ENCODE peak calls at places on chromosomes 7 and 10, in eight cellular contexts. One of them, this sample, is unnamed.

GRCh38 chr10:102266670-102267069 is 21.3 kb downstream of the GBF1 start:
- DNase-seq in GM23248: no peak
- DNase-seq in fibroblast of lung: no peak
- DNase-seq in neural progenitor cell: no peak
- DNase-seq in H1: no peak
- DNase-seq in GM23338: no peak
- DNase-seq in astrocyte: no peak
- DNase-seq in SK-N-SH: no peak
- DNase-seq in this sample: no peak

GRCh38 chr7:31882187-31882586 is 188.0 kb downstream of the PDE1C start:
- DNase-seq in H1: peak
- DNase-seq in neural progenitor cell: peak
- DNase-seq in fibroblast of lung: peak
- DNase-seq in GM23338: peak
- DNase-seq in SK-N-SH: no peak
- DNase-seq in GM23248: peak
- DNase-seq in astrocyte: no peak
- DNase-seq in this sample: peak

GRCh38 chr10:70272925-70273316 is 10.9 kb downstream of the NPFFR1 start:
- DNase-seq in GM23338: no peak
- DNase-seq in SK-N-SH: peak
- DNase-seq in astrocyte: no peak
- DNase-seq in GM23248: peak
- DNase-seq in neural progenitor cell: no peak
- DNase-seq in fibroblast of lung: no peak
- DNase-seq in H1: no peak
- DNase-seq in this sample: no peak

GRCh38 chr10:52951819-52952218 is 179.2 kb upstream of the MBL2 start:
- DNase-seq in fibroblast of lung: peak
- DNase-seq in astrocyte: no peak
- DNase-seq in neural progenitor cell: peak
- DNase-seq in GM23248: peak
- DNase-seq in SK-N-SH: no peak
- DNase-seq in GM23338: peak
- DNase-seq in H1: peak
- DNase-seq in this sample: peak

GRCh38 chr10:14486777-14487510 is 156.2 kb upstream of the FRMD4A start:
- DNase-seq in neural progenitor cell: peak
- DNase-seq in GM23338: peak
- DNase-seq in SK-N-SH: no peak
- DNase-seq in H1: no peak
- DNase-seq in astrocyte: peak
- DNase-seq in GM23248: no peak
- DNase-seq in fibroblast of lung: peak
- DNase-seq in this sample: no peak

GRCh38 chr7:24504040-24504439 is 69.2 kb upstream of the PALS2 start:
- DNase-seq in SK-N-SH: no peak
- DNase-seq in fibroblast of lung: no peak
- DNase-seq in GM23338: no peak
- DNase-seq in GM23248: no peak
- DNase-seq in neural progenitor cell: no peak
- DNase-seq in astrocyte: no peak
- DNase-seq in H1: no peak
- DNase-seq in this sample: no peak

GRCh38 chr10:538895-539294 is 150.6 kb downstream of the DIP2C start:
- DNase-seq in neural progenitor cell: no peak
- DNase-seq in H1: no peak
- DNase-seq in astrocyte: peak
- DNase-seq in fibroblast of lung: peak
- DNase-seq in GM23248: peak
- DNase-seq in GM23338: no peak
- DNase-seq in SK-N-SH: no peak
- DNase-seq in this sample: no peak

GRCh38 chr7:71754828-71755227 is 622.9 kb downstream of the GALNT17 start:
- DNase-seq in GM23248: no peak
- DNase-seq in H1: no peak
- DNase-seq in fibroblast of lung: no peak
- DNase-seq in GM23338: no peak
- DNase-seq in astrocyte: no peak
- DNase-seq in neural progenitor cell: no peak
- DNase-seq in SK-N-SH: no peak
- DNase-seq in this sample: no peak

GRCh38 chr10:120460776-120461175 is 3.7 kb downstream of the PLPP4 start:
- DNase-seq in GM23338: no peak
- DNase-seq in astrocyte: peak
- DNase-seq in GM23248: peak
- DNase-seq in neural progenitor cell: no peak
- DNase-seq in H1: no peak
- DNase-seq in SK-N-SH: no peak
- DNase-seq in fibroblast of lung: peak
- DNase-seq in this sample: no peak

GRCh38 chr7:126790763-126791162 is 462.0 kb downstream of the GRM8 start:
- DNase-seq in astrocyte: no peak
- DNase-seq in GM23248: no peak
- DNase-seq in GM23338: peak
- DNase-seq in neural progenitor cell: no peak
- DNase-seq in fibroblast of lung: no peak
- DNase-seq in H1: no peak
- DNase-seq in SK-N-SH: no peak
- DNase-seq in this sample: no peak

GRCh38 chr7:82975811-82976468 is 186.7 kb downstream of the PCLO start:
- DNase-seq in neural progenitor cell: no peak
- DNase-seq in H1: no peak
- DNase-seq in GM23338: peak
- DNase-seq in astrocyte: no peak
- DNase-seq in SK-N-SH: no peak
- DNase-seq in GM23248: no peak
- DNase-seq in fibroblast of lung: no peak
- DNase-seq in this sample: no peak

GRCh38 chr7:151408839-151409554 is 841 bp downstream of the WDR86 start:
- DNase-seq in astrocyte: no peak
- DNase-seq in SK-N-SH: peak
- DNase-seq in GM23338: peak
- DNase-seq in neural progenitor cell: peak
- DNase-seq in H1: no peak
- DNase-seq in GM23248: no peak
- DNase-seq in fibroblast of lung: peak
- DNase-seq in this sample: peak
- H2AFZ ChIP-seq in astrocyte: no peak
- H2AFZ ChIP-seq in SK-N-SH: no peak
- H2AFZ ChIP-seq in GM23338: peak
- H2AFZ ChIP-seq in neural progenitor cell: peak
- H2AFZ ChIP-seq in H1: peak
- H2AFZ ChIP-seq in GM23248: no peak
- H2AFZ ChIP-seq in fibroblast of lung: no peak
- H2AFZ ChIP-seq in this sample: no peak

GRCh38 chr10:4051011-4051407 is 266.0 kb upstream of the KLF6 start:
- DNase-seq in neural progenitor cell: no peak
- DNase-seq in fibroblast of lung: no peak
- DNase-seq in GM23338: no peak
- DNase-seq in H1: no peak
- DNase-seq in SK-N-SH: no peak
- DNase-seq in astrocyte: no peak
- DNase-seq in GM23248: peak
- DNase-seq in this sample: no peak
- H2AFZ ChIP-seq in neural progenitor cell: no peak
- H2AFZ ChIP-seq in fibroblast of lung: peak
- H2AFZ ChIP-seq in GM23338: peak
- H2AFZ ChIP-seq in H1: no peak
- H2AFZ ChIP-seq in SK-N-SH: peak
- H2AFZ ChIP-seq in astrocyte: peak
- H2AFZ ChIP-seq in GM23248: peak
- H2AFZ ChIP-seq in this sample: no peak

DNA sequence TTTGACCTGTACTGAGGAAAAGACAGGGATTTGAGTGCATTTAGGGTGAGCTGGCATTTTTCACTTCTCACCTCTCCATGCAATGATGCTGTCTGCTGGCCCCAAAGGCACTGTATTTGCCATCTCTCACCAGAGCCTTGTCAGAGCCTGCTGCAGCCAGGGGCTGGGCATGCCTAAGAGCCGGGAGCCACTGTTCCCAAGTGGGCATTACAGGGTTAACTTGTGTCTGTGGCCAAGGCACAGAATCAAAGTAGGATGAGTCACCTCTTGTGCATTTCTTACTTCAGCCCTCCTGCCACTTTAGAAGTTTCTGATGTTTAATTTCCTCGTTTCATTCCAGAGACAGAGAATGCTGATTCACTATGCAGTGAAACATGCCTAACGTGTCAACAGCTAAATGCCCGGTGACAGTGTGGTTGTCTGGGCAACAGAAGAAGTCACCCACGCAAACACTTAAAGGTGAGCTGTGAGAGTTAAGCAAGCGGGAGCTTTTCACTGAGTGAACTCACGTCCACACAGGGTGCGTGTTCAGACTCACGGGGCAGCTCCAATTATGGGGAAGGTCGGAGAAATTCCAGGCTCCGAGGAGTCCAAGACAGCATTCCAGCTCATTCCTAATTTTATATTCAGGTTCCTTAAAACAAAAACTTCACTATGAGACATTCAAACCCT is 57.1 kb upstream of the IGFBP3 start:
- DNase-seq in GM23248: peak
- DNase-seq in GM23338: peak
- DNase-seq in astrocyte: peak
- DNase-seq in fibroblast of lung: peak
- DNase-seq in H1: peak
- DNase-seq in neural progenitor cell: peak
- DNase-seq in SK-N-SH: no peak
- DNase-seq in this sample: peak
- H2AFZ ChIP-seq in GM23248: peak
- H2AFZ ChIP-seq in GM23338: peak
- H2AFZ ChIP-seq in astrocyte: peak
- H2AFZ ChIP-seq in fibroblast of lung: peak
- H2AFZ ChIP-seq in H1: peak
- H2AFZ ChIP-seq in neural progenitor cell: no peak
- H2AFZ ChIP-seq in SK-N-SH: peak
- H2AFZ ChIP-seq in this sample: no peak

GRCh38 chr7:25846722-25847121 is 305.3 kb upstream of the NFE2L3 start:
- DNase-seq in neural progenitor cell: no peak
- DNase-seq in astrocyte: peak
- DNase-seq in SK-N-SH: peak
- DNase-seq in H1: no peak
- DNase-seq in GM23338: no peak
- DNase-seq in fibroblast of lung: peak
- DNase-seq in GM23248: peak
- DNase-seq in this sample: no peak
- H2AFZ ChIP-seq in neural progenitor cell: no peak
- H2AFZ ChIP-seq in astrocyte: no peak
- H2AFZ ChIP-seq in SK-N-SH: no peak
- H2AFZ ChIP-seq in H1: no peak
- H2AFZ ChIP-seq in GM23338: no peak
- H2AFZ ChIP-seq in fibroblast of lung: no peak
- H2AFZ ChIP-seq in GM23248: no peak
- H2AFZ ChIP-seq in this sample: no peak

GRCh38 chr10:2660300-2660699 is 407.0 kb upstream of the PFKP start:
- DNase-seq in astrocyte: no peak
- DNase-seq in SK-N-SH: no peak
- DNase-seq in GM23338: peak
- DNase-seq in H1: no peak
- DNase-seq in fibroblast of lung: no peak
- DNase-seq in neural progenitor cell: no peak
- DNase-seq in GM23248: no peak
- DNase-seq in this sample: no peak

GRCh38 chr10:2665772-2666171 is 401.6 kb upstream of the PFKP start:
- DNase-seq in fibroblast of lung: no peak
- DNase-seq in astrocyte: no peak
- DNase-seq in GM23248: no peak
- DNase-seq in GM23338: no peak
- DNase-seq in H1: no peak
- DNase-seq in SK-N-SH: no peak
- DNase-seq in neural progenitor cell: no peak
- DNase-seq in this sample: no peak
- H2AFZ ChIP-seq in fibroblast of lung: no peak
- H2AFZ ChIP-seq in astrocyte: no peak
- H2AFZ ChIP-seq in GM23248: no peak
- H2AFZ ChIP-seq in GM23338: no peak
- H2AFZ ChIP-seq in H1: no peak
- H2AFZ ChIP-seq in SK-N-SH: no peak
- H2AFZ ChIP-seq in neural progenitor cell: no peak
- H2AFZ ChIP-seq in this sample: no peak

GRCh38 chr10:45239642-45240041 is 75.8 kb downstream of the OR13A1 start:
- DNase-seq in GM23338: no peak
- DNase-seq in astrocyte: peak
- DNase-seq in fibroblast of lung: peak
- DNase-seq in neural progenitor cell: no peak
- DNase-seq in SK-N-SH: no peak
- DNase-seq in GM23248: peak
- DNase-seq in H1: no peak
- DNase-seq in this sample: no peak
- H2AFZ ChIP-seq in GM23338: peak
- H2AFZ ChIP-seq in astrocyte: peak
- H2AFZ ChIP-seq in fibroblast of lung: no peak
- H2AFZ ChIP-seq in neural progenitor cell: no peak
- H2AFZ ChIP-seq in SK-N-SH: peak
- H2AFZ ChIP-seq in GM23248: peak
- H2AFZ ChIP-seq in H1: peak
- H2AFZ ChIP-seq in this sample: no peak

GRCh38 chr7:139634087-139634486 is 110.6 kb downstream of the CLEC2L start:
- DNase-seq in GM23338: no peak
- DNase-seq in fibroblast of lung: no peak
- DNase-seq in H1: no peak
- DNase-seq in GM23248: no peak
- DNase-seq in SK-N-SH: no peak
- DNase-seq in neural progenitor cell: no peak
- DNase-seq in astrocyte: no peak
- DNase-seq in this sample: no peak

GRCh38 chr7:139626817-139627216 is 103.3 kb downstream of the CLEC2L start:
- DNase-seq in GM23248: no peak
- DNase-seq in GM23338: no peak
- DNase-seq in H1: no peak
- DNase-seq in fibroblast of lung: no peak
- DNase-seq in SK-N-SH: no peak
- DNase-seq in neural progenitor cell: no peak
- DNase-seq in astrocyte: no peak
- DNase-seq in this sample: no peak

GRCh38 chr7:139629392-139630082 is 106.1 kb downstream of the CLEC2L start:
- DNase-seq in fibroblast of lung: no peak
- DNase-seq in neural progenitor cell: no peak
- DNase-seq in SK-N-SH: no peak
- DNase-seq in GM23338: no peak
- DNase-seq in astrocyte: no peak
- DNase-seq in H1: no peak
- DNase-seq in GM23248: peak
- DNase-seq in this sample: no peak

GRCh38 chr7:139631520-139632031 is 108.1 kb downstream of the CLEC2L start:
- DNase-seq in astrocyte: no peak
- DNase-seq in neural progenitor cell: no peak
- DNase-seq in H1: no peak
- DNase-seq in GM23338: no peak
- DNase-seq in fibroblast of lung: no peak
- DNase-seq in GM23248: no peak
- DNase-seq in SK-N-SH: no peak
- DNase-seq in this sample: no peak

GRCh38 chr7:139630643-139631519 is 107.4 kb downstream of the CLEC2L start:
- DNase-seq in GM23248: no peak
- DNase-seq in fibroblast of lung: no peak
- DNase-seq in H1: no peak
- DNase-seq in GM23338: no peak
- DNase-seq in astrocyte: no peak
- DNase-seq in neural progenitor cell: no peak
- DNase-seq in SK-N-SH: no peak
- DNase-seq in this sample: no peak
- H2AFZ ChIP-seq in GM23248: no peak
- H2AFZ ChIP-seq in fibroblast of lung: no peak
- H2AFZ ChIP-seq in H1: no peak
- H2AFZ ChIP-seq in GM23338: no peak
- H2AFZ ChIP-seq in astrocyte: no peak
- H2AFZ ChIP-seq in neural progenitor cell: no peak
- H2AFZ ChIP-seq in SK-N-SH: no peak
- H2AFZ ChIP-seq in this sample: no peak

GRCh38 chr10:77416327-77417135 is 221.1 kb downstream of the KCNMA1 start:
- DNase-seq in SK-N-SH: no peak
- DNase-seq in neural progenitor cell: no peak
- DNase-seq in GM23338: no peak
- DNase-seq in H1: no peak
- DNase-seq in fibroblast of lung: peak
- DNase-seq in GM23248: peak
- DNase-seq in astrocyte: peak
- DNase-seq in this sample: no peak
- H2AFZ ChIP-seq in SK-N-SH: peak
- H2AFZ ChIP-seq in neural progenitor cell: no peak
- H2AFZ ChIP-seq in GM23338: no peak
- H2AFZ ChIP-seq in H1: no peak
- H2AFZ ChIP-seq in fibroblast of lung: peak
- H2AFZ ChIP-seq in GM23248: peak
- H2AFZ ChIP-seq in astrocyte: peak
- H2AFZ ChIP-seq in this sample: no peak

This sample was measured in H9.